ENCODE peak calls at places on chromosome 13, in seven cellular contexts. Q is stimulated activated CD8-positive, alpha-beta memory T cell treated with anti-CD3 and anti-CD28 coated beads, Interleukin-2, amount 100 ng/mL, for 1 hour; Z is NCI-H2227 treated with DMSO at 0.1 percent for 48 hours; P is M059J; V is renal cortical epithelial cell; K is EL; F is right cardiac atrium. C is an unnamed sample.

GRCh38 chr13:74290324-74290773 is 156.1 kb upstream of the KLF12 start:
- DNase-seq in Z (peak), V (peak), K (no peak), Q (no peak), P (peak), F (no peak), C (no peak)

GRCh38 chr13:33644607-33645543 is 173.1 kb upstream of the RFC3 start:
- DNase-seq in F (no peak), Z (peak), Q (no peak), P (no peak), K (no peak), V (no peak), C (no peak)

GRCh38 chr13:108176685-108177274 is 38.6 kb downstream of the LIG4 start:
- DNase-seq in V (peak), P (peak), K (peak), Q (peak), F (no peak), Z (no peak), C (no peak)

GRCh38 chr13:110422913-110423688 is 116.0 kb downstream of the COL4A2 start:
- DNase-seq in Z (no peak), K (peak), F (no peak), Q (no peak), V (peak), P (no peak), C (no peak)

GRCh38 chr13:33723772-33724435 is 94.0 kb upstream of the RFC3 start:
- DNase-seq in V (peak), Z (peak), P (peak), Q (peak), K (peak), F (peak), C (no peak)

GRCh38 chr13:79459906-79460305 is 21.0 kb upstream of the NDFIP2 start:
- DNase-seq in F (no peak), Z (no peak), V (no peak), Q (no peak), K (no peak), P (peak), C (no peak)

GRCh38 chr13:102401305-102401704 is 543 bp downstream of the FGF14 start:
- DNase-seq in P (peak), F (no peak), Z (no peak), K (no peak), V (peak), Q (no peak), C (no peak)

GRCh38 chr13:72097568-72097967 is 230.6 kb upstream of the DACH1 start:
- DNase-seq in F (no peak), Z (no peak), P (no peak), K (no peak), V (no peak), Q (no peak), C (no peak)

GRCh38 chr13:71864981-71865857 is 1.8 kb downstream of the DACH1 start:
- DNase-seq in F (peak), V (no peak), P (peak), Z (peak), K (no peak), Q (no peak), C (peak)

GRCh38 chr13:98195054-98195791 is 18.2 kb upstream of the RNF113B start:
- DNase-seq in V (no peak), Q (no peak), Z (no peak), F (no peak), K (no peak), P (peak), C (no peak)

GRCh38 chr13:110648848-110649421 is 33.6 kb downstream of the NAXD start:
- DNase-seq in P (no peak), F (no peak), Z (no peak), Q (no peak), V (no peak), K (no peak), C (no peak)

GRCh38 chr13:46113596-46113995 is 8.8 kb upstream of the CPB2 start:
- DNase-seq in Q (no peak), V (peak), P (peak), Z (no peak), K (peak), F (no peak), C (no peak)

GRCh38 chr13:30037306-30037705 is 186.9 kb upstream of the UBL3 start:
- DNase-seq in F (no peak), K (no peak), Q (no peak), V (no peak), P (peak), Z (no peak), C (no peak)

GRCh38 chr13:100394005-100394695 is 194.4 kb downstream of the GGACT start:
- DNase-seq in F (no peak), Q (no peak), P (peak), K (peak), Z (peak), V (peak), C (no peak)